ENCODE peak calls at places on chromosomes 16 and 17, in four cellular contexts. Z, V, F and A are unnamed samples. For H3K27me3, the result is how much of the 10 kb centered on the place peaks cover.

GRCh38 chr16:84479716-84480450 is 24.6 kb downstream of the MEAK7 start:
- DNase-seq in F (no peak), V (no peak), Z (no peak), A (no peak)

GRCh38 chr17:66547170-66547865 is 244.9 kb downstream of the PRKCA start:
- DNase-seq in V (no peak), F (no peak), Z (no peak), A (no peak)

GRCh38 chr16:15857779-15858560 is 1.1 kb upstream of the MYH11 start:
- DNase-seq in V (peak), Z (no peak), F (no peak), A (peak)

GRCh38 chr16:9159839-9160550 is 68.6 kb downstream of the HAPSTR1 start:
- DNase-seq in V (peak), F (peak), Z (peak), A (peak)

GRCh38 chr16:19884611-19885455 is at the start of gene GPRC5B:
- DNase-seq in Z (no peak), F (peak), V (peak), A (peak)

GRCh38 chr16:83458612-83459011 is 349.2 kb upstream of the HSBP1 start:
- DNase-seq in F (no peak), V (no peak), Z (peak), A (peak)

GRCh38 chr17:19249681-19250080 is 12.5 kb downstream of the EPN2 start:
- DNase-seq in F (no peak), V (no peak), Z (no peak), A (no peak)

GRCh38 chr17:17484451-17484899 is 7.7 kb downstream of the MED9 start:
- DNase-seq in V (no peak), F (no peak), Z (no peak), A (peak)

GRCh38 chr17:17120294-17120693 is 78.0 kb downstream of the MPRIP start:
- DNase-seq in Z (no peak), F (no peak), V (no peak), A (no peak)

GRCh38 chr16:75257886-75258806 is 6.7 kb upstream of the BCAR1 start:
- DNase-seq in Z (no peak), V (no peak), F (no peak), A (no peak)

GRCh38 chr17:29179232-29180036 is 764 bp downstream of the MYO18A start:
- DNase-seq in F (peak), Z (no peak), V (peak), A (no peak)

GRCh38 chr17:9893606-9894005 is 11.5 kb downstream of the RCVRN start:
- DNase-seq in F (no peak), Z (no peak), V (no peak), A (peak)

GRCh38 chr17:9465216-9465921 is 110.3 kb downstream of the STX8 start:
- DNase-seq in F (no peak), V (no peak), Z (no peak), A (peak)

GRCh38 chr16:88763502-88764053 is 21.4 kb downstream of the PIEZO1 start:
- DNase-seq in V (no peak), F (no peak), Z (no peak), A (no peak)

GRCh38 chr17:50882851-50883250 is 16.7 kb upstream of the TOB1 start:
- DNase-seq in V (no peak), Z (no peak), F (no peak), A (peak)

GRCh38 chr17:82432017-82432416 is 13.6 kb upstream of the OGFOD3 start:
- DNase-seq in F (no peak), V (no peak), Z (no peak), A (no peak)

GRCh38 chr17:74853048-74853397 is 6.7 kb downstream of the GRIN2C start:
- DNase-seq in F (no peak), V (no peak), Z (no peak), A (no peak)

GRCh38 chr17:258906-259305 is 77.5 kb upstream of the DOC2B start:
- DNase-seq in F (no peak), V (no peak), Z (no peak), A (no peak)

GRCh38 chr17:1649844-1650409 is at the start of gene RILP:
- DNase-seq in Z (no peak), F (peak), V (no peak), A (no peak)
- TF ChIP-seq SMC3 in Z (no peak), F (no peak), V (no peak), A (no peak)

GRCh38 chr17:76013377-76013932 is 12.8 kb downstream of the CDK3 start:
- DNase-seq in F (no peak), Z (no peak), V (no peak), A (no peak)

GRCh38 chr17:76017481-76018339 is 9.4 kb downstream of the EVPL start:
- DNase-seq in F (no peak), V (no peak), Z (no peak), A (no peak)

GRCh38 chr17:76011951-76012350 is 11.3 kb downstream of the CDK3 start:
- DNase-seq in Z (no peak), F (no peak), V (no peak), A (no peak)

GRCh38 chr17:76014925-76015261 is 12.2 kb downstream of the EVPL start:
- DNase-seq in F (peak), V (peak), Z (no peak), A (no peak)

DNA sequence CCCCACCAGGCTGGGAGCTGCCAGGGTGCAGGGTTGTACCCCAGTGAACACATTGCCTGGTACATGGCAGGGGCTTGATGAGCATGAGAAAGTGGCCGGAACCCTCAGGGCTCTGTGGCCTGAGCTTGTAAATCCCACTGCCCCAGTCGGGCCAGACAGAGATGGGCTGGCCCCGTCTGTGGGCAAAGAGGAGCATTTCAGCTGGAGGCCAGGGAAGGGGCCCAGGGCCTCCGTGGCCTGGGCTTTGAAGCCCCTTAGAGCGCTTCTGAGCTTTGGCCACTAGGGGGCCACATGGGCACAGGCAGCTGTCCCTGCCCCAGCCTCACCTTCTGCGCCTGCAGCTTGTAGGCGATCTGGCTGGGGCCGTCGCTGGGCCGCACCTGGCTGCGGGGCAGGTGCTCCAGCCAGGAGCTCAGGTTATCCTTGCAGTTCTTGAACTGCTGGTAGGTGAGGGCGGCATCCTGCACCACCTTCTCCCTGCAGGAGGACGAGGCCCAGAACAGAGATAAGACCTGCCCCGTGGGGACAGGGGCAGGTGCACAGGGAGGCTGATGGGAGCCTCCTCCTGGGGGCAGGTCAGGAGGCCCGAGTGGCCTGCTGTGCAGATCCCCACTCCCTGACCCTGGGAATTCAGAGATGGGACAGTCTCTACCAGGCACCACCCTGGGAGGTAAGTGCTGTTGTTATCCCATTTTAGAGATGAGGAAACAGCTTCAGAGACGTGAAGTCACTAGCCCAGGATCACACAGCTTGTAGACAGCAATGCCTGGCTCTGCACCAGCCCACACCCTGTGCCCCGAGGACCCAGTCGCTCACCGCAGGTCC is 12.8 kb downstream of the EVPL start:
- DNase-seq in Z (no peak), F (peak), V (peak), A (peak)
- TF ChIP-seq RCOR1 in Z (no peak), F (no peak), V (no peak), A (no peak)

GRCh38 chr16:52548261-52549010 is 1.5 kb upstream of the TOX3 start:
- DNase-seq in V (no peak), Z (no peak), F (no peak), A (no peak)
- H3K27me3 ChIP-seq in V (under half), Z (under half), F (under half), A (under half)

GRCh38 chr17:80491478-80492342 is 15.3 kb upstream of the NPTX1 start:
- DNase-seq in Z (no peak), F (no peak), V (peak), A (no peak)
- TF ChIP-seq SMC3 in Z (no peak), F (no peak), V (no peak), A (no peak)

GRCh38 chr17:60127068-60128064 is 22.4 kb upstream of the CA4 start:
- DNase-seq in V (peak), Z (no peak), F (no peak), A (no peak)
- TF ChIP-seq RCOR1 in V (no peak), Z (no peak), F (no peak), A (no peak)

DNA sequence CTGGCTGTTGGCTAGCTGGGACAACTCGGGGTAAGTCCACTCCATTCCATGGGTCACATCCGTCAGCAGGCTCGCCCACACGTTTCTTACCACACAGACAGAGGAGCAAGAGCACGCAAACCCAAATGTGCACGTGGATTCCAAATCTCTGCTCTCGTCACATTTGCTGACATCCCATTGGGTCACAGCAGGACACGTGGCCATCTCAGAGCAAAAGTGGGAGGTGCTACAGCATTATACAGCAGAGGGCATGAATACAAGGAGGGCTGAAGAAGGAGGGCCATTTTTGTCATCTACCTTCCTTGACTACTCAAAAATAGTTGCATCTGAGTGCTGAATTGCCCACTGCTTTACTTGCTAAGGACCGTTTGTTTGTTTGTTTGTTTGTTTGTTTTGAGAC is 84.7 kb downstream of the RBBP6 start:
- DNase-seq in Z (no peak), F (peak), V (no peak), A (no peak)
- H3K27me3 ChIP-seq in Z (under half), F (under half), V (under half), A (under half)

DNA sequence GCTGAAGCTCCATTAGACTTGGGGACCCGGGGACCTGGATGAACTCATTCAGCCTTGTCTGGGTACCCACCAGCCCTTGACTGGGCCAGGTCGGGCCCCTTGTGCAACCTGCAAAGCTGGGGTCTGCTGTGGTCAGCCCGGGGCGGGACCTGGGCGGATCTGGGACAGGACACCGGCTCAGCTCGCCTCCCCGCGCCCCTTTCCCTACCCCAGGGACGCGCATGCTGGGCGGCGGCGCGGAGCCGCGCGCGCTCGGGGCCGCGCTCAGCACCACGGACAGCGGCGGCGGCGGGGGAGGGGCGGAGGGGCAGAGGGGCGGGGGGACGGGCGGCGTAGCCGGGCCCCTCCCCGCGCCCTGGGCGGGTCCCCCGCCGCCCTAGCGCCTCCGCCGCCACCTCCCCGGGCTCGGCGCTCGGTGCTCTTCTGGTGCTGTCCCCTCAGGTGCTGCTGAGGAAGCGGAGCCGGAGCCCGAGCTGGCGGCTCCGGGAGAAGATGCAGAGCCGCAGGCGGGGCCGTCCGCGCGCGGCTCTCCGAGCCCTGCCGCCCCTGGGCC is 7.4 kb downstream of the ACD start:
- DNase-seq in Z (no peak), F (peak), V (peak), A (no peak)
- TF ChIP-seq SMC3 in Z (no peak), F (no peak), V (no peak), A (no peak)